ENCODE peak calls at places on chromosome 6, in six cellular contexts. E is GM12864, L is body of pancreas, A is astrocyte, X is OCI-LY7, V is bronchial epithelial cell. B is an unnamed sample.

GRCh38 chr6:36170704-36171103 is 25.8 kb upstream of the BRPF3 start:
- DNase-seq in E (no peak), L (no peak), A (no peak), X (no peak), V (no peak), B (no peak)

GRCh38 chr6:4788953-4789584 is 12.9 kb downstream of the CDYL start:
- DNase-seq in E (no peak), L (no peak), A (no peak), X (peak), V (no peak), B (no peak)

GRCh38 chr6:9292975-9293374 is 857.6 kb upstream of the SLC35B3 start:
- DNase-seq in E (no peak), L (no peak), A (peak), X (no peak), V (no peak), B (peak)

GRCh38 chr6:43978473-43979360 is 148.5 kb downstream of the MRPL14 start:
- DNase-seq in E (no peak), L (peak), A (no peak), X (no peak), V (peak), B (no peak)

GRCh38 chr6:100904316-100904715 is 23.2 kb upstream of the ASCC3 start:
- DNase-seq in E (no peak), L (no peak), A (no peak), X (no peak), V (no peak), B (no peak)

GRCh38 chr6:100512203-100512862 is 47.6 kb upstream of the SIM1 start:
- DNase-seq in E (no peak), L (no peak), A (peak), X (no peak), V (peak), B (no peak)

GRCh38 chr6:41716516-41717446 is 18.6 kb downstream of the TFEB start:
- DNase-seq in E (no peak), L (no peak), A (no peak), X (peak), V (no peak), B (no peak)

GRCh38 chr6:128437685-128438084 is 82.7 kb downstream of the PTPRK start:
- DNase-seq in E (no peak), L (no peak), A (no peak), X (no peak), V (no peak), B (no peak)

GRCh38 chr6:116737004-116737403 is 28.5 kb downstream of the FAM162B start:
- DNase-seq in E (no peak), L (no peak), A (no peak), X (no peak), V (no peak), B (no peak)

GRCh38 chr6:108408453-108408852 is 113.6 kb downstream of the AFG1L start:
- DNase-seq in E (no peak), L (peak), A (peak), X (no peak), V (no peak), B (peak)

GRCh38 chr6:25173951-25174474 is 105.2 kb upstream of the CARMIL1 start:
- DNase-seq in E (no peak), L (peak), A (peak), X (no peak), V (peak), B (peak)

GRCh38 chr6:34062815-34063214 is 83.1 kb downstream of the GRM4 start:
- DNase-seq in E (no peak), L (no peak), A (no peak), X (peak), V (no peak), B (no peak)
- TF ChIP-seq CTCF in E (peak), L (no peak), A (peak), X (peak), V (no peak), B (no peak)

DNA sequence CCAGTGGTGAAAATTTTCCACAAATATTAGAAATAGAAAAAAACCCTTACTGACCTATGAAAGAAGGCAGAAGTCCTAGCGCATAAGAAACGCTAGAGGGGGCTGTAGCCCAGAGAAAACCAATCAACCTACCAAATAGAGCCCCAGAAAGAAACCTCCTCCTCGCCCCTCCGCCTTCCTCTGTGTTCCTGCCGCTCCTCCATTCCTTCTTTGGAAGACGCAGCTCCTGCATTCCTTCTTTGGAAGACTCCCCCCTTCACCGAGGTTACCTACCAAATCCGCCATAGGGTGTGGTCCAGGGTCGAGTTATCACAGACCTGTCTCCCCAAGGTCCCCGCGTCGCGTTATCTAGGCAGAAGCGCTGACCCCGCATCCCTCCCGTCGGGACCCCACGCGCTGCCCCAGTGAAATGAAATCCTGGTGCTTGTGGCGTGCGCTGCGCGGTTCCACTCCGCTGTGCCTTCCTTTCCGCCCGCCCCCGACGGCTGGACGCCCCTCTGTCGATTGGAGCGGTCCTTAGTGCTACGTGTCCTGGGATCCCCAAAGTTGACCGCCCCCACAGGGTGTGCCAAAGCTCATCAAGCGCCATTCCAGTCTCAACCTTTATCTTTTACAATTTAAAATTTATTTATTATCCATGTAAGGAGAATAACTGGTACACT is 12.9 kb downstream of the RPP21 start:
- DNase-seq in E (no peak), L (peak), A (peak), X (peak), V (peak), B (peak)
- H3K4me3 ChIP-seq in E (no peak), L (no peak), A (peak), X (no peak), V (peak), B (peak)

DNA sequence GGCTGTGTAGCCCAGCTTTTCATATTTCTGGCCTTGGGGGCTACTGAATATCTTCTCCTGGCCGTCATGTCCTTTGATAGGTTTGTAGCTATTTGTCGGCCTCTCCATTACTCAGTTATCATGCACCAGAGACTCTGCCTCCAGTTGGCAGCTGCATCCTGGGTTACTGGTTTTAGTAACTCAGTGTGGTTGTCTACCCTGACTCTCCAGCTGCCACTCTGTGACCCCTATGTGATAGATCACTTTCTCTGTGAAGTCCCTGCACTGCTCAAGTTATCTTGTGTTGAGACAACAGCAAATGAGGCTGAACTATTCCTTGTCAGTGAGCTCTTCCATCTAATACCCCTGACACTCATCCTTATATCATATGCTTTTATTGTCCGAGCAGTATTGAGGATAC is 485 bp downstream of the OR2B6 start:
- DNase-seq in E (no peak), L (no peak), A (no peak), X (peak), V (no peak), B (no peak)
- TF ChIP-seq CTCF in E (no peak), L (no peak), A (no peak), X (no peak), V (no peak), B (no peak)

GRCh38 chr6:157148391-157149323 is 174.7 kb downstream of the TMEM242 start:
- DNase-seq in E (no peak), L (peak), A (peak), X (no peak), V (peak), B (peak)
- H3K4me3 ChIP-seq in E (no peak), L (no peak), A (peak), X (no peak), V (no peak), B (peak)